ENCODE peak calls at places on chromosomes 6 and 20, in seven cellular contexts. J is HCT116, G is NT2/D1, H is mucosa of descending colon, A is pancreas, B is esophagus squamous epithelium, C is small intestine. V is an unnamed sample.

GRCh38 chr6:107064579-107065065 is 36.6 kb downstream of the MTRES1 start:
- DNase-seq in J (no peak), G (no peak), H (no peak), A (no peak), B (no peak), C (peak; percentile 33), V (peak; percentile 25)

GRCh38 chr6:62150048-62150663 is 135.9 kb downstream of the KHDRBS2 start:
- DNase-seq in J (peak; percentile 6), G (peak; percentile 6), H (no peak), A (no peak), B (no peak), C (no peak), V (peak; percentile 20)

GRCh38 chr20:34143951-34144350 is 31.9 kb upstream of the EIF2S2 start:
- DNase-seq in J (no peak), G (no peak), H (no peak), A (no peak), B (no peak), C (no peak), V (no peak)

GRCh38 chr20:36645998-36646397 is at the start of gene SLA2:
- DNase-seq in J (no peak), G (no peak), H (peak; percentile 70), A (no peak), B (no peak), C (peak; percentile 53), V (peak; percentile 32)

GRCh38 chr6:157614026-157614484 is 209.0 kb upstream of the SNX9 start:
- DNase-seq in J (no peak), G (no peak), H (no peak), A (no peak), B (no peak), C (no peak), V (peak; percentile 55)

GRCh38 chr20:24051160-24051559 is 62.6 kb upstream of the GGTLC1 start:
- DNase-seq in J (no peak), G (no peak), H (no peak), A (no peak), B (no peak), C (no peak), V (no peak)

GRCh38 chr20:10897341-10897740 is 223.5 kb upstream of the JAG1 start:
- DNase-seq in J (no peak), G (no peak), H (no peak), A (no peak), B (no peak), C (peak; percentile 2), V (no peak)

GRCh38 chr6:70706491-70707123 is 38.9 kb downstream of the SMAP1 start:
- DNase-seq in J (peak; percentile 26), G (no peak), H (no peak), A (no peak), B (no peak), C (peak; percentile 40), V (no peak)

GRCh38 chr6:130215526-130215925 is 7.2 kb downstream of the SAMD3 start:
- DNase-seq in J (no peak), G (no peak), H (no peak), A (no peak), B (no peak), C (peak; percentile 60), V (no peak)

GRCh38 chr6:170296746-170297576 is 6.1 kb upstream of the DLL1 start:
- DNase-seq in J (no peak), G (no peak), H (peak; percentile 56), A (no peak), B (no peak), C (peak; percentile 52), V (no peak)

GRCh38 chr6:17863971-17864754 is 123.3 kb downstream of the KIF13A start:
- DNase-seq in J (peak; percentile 57), G (no peak), H (peak; percentile 53), A (no peak), B (no peak), C (no peak), V (peak; percentile 61)

GRCh38 chr6:53216301-53216700 is 67.7 kb upstream of the GCM1 start:
- DNase-seq in J (no peak), G (no peak), H (no peak), A (no peak), B (no peak), C (no peak), V (no peak)

GRCh38 chr6:149716584-149716983 is 1.3 kb downstream of the LATS1 start:
- DNase-seq in J (no peak), G (no peak), H (no peak), A (no peak), B (no peak), C (no peak), V (no peak)

GRCh38 chr6:74177496-74177895 is 481.5 kb downstream of the CD109 start:
- DNase-seq in J (no peak), G (no peak), H (no peak), A (no peak), B (no peak), C (no peak), V (no peak)

GRCh38 chr6:156779206-156780116 is 2.3 kb downstream of the ARID1B start:
- DNase-seq in J (no peak), G (no peak), H (peak; percentile 76), A (peak; percentile 83), B (no peak), C (peak; percentile 37), V (peak; percentile 54)

GRCh38 chr6:163985040-163985439 is 570.5 kb downstream of the QKI start:
- DNase-seq in J (no peak), G (no peak), H (no peak), A (no peak), B (no peak), C (no peak), V (no peak)

GRCh38 chr20:6579417-6579816 is 188.1 kb upstream of the BMP2 start:
- DNase-seq in J (no peak), G (no peak), H (no peak), A (no peak), B (no peak), C (no peak), V (no peak)

GRCh38 chr6:36220211-36220610 is 23.7 kb downstream of the BRPF3 start:
- DNase-seq in J (no peak), G (no peak), H (no peak), A (no peak), B (no peak), C (peak; percentile 31), V (no peak)

GRCh38 chr6:74991573-74992332 is 214.1 kb downstream of the COL12A1 start:
- DNase-seq in J (no peak), G (no peak), H (no peak), A (no peak), B (no peak), C (no peak), V (no peak)

GRCh38 chr6:108353853-108354252 is 59.0 kb downstream of the AFG1L start:
- DNase-seq in J (no peak), G (no peak), H (no peak), A (no peak), B (no peak), C (no peak), V (no peak)

GRCh38 chr20:63219447-63219821 is 3.5 kb upstream of the YTHDF1 start:
- DNase-seq in J (no peak), G (no peak), H (no peak), A (peak; percentile 43), B (no peak), C (no peak), V (no peak)

GRCh38 chr6:2215342-2215741 is 30.1 kb downstream of the GMDS start:
- DNase-seq in J (no peak), G (no peak), H (no peak), A (no peak), B (no peak), C (no peak), V (no peak)

GRCh38 chr6:21933351-21933750 is 339.8 kb downstream of the SOX4 start:
- DNase-seq in J (no peak), G (no peak), H (no peak), A (no peak), B (no peak), C (no peak), V (no peak)

GRCh38 chr6:81894286-81894685 is 141.8 kb upstream of the TENT5A start:
- DNase-seq in J (no peak), G (no peak), H (no peak), A (no peak), B (no peak), C (no peak), V (no peak)

GRCh38 chr6:119312875-119313338 is 36.7 kb downstream of the MAN1A1 start:
- DNase-seq in J (no peak), G (no peak), H (no peak), A (no peak), B (no peak), C (peak; percentile 75), V (peak; percentile 31)

GRCh38 chr6:170049641-170050491 is 241.0 kb downstream of the DLL1 start:
- DNase-seq in J (no peak), G (no peak), H (peak; percentile 82), A (peak; percentile 53), B (no peak), C (no peak), V (peak; percentile 72)

GRCh38 chr20:37131486-37131885 is 35.7 kb upstream of the RBL1 start:
- DNase-seq in J (no peak), G (no peak), H (no peak), A (no peak), B (no peak), C (no peak), V (no peak)

GRCh38 chr6:115969930-115970273 is 90.8 kb downstream of the FRK start:
- DNase-seq in J (no peak), G (no peak), H (no peak), A (no peak), B (no peak), C (no peak), V (no peak)

GRCh38 chr20:3696200-3696599 is 14.4 kb upstream of the ADAM33 start:
- DNase-seq in J (no peak), G (no peak), H (no peak), A (no peak), B (no peak), C (peak; percentile 13), V (no peak)

GRCh38 chr6:105164418-105164817 is 15.4 kb downstream of the POPDC3 start:
- DNase-seq in J (no peak), G (no peak), H (no peak), A (no peak), B (no peak), C (no peak), V (no peak)

GRCh38 chr6:3266170-3266569 is 7.4 kb downstream of the PSMG4 start:
- DNase-seq in J (no peak), G (no peak), H (no peak), A (no peak), B (no peak), C (no peak), V (no peak)
- H3K36me3 ChIP-seq in J (peaks cover 17% of the 10 kb centered on the region), G (peaks cover 81% of the 10 kb centered on the region), H (peaks cover 4% of the 10 kb centered on the region), A (peaks cover 5% of the 10 kb centered on the region), B (peaks cover 8% of the 10 kb centered on the region), C (peaks cover 6% of the 10 kb centered on the region), V (no peaks in the 10 kb centered on the region)

GRCh38 chr6:166598441-166599138 is 12.1 kb upstream of the RAMACL start:
- DNase-seq in J (no peak), G (no peak), H (no peak), A (no peak), B (no peak), C (peak; percentile 5), V (no peak)
- H3K36me3 ChIP-seq in J (no peaks in the 10 kb centered on the region), G (no peaks in the 10 kb centered on the region), H (no peaks in the 10 kb centered on the region), A (no peaks in the 10 kb centered on the region), B (no peaks in the 10 kb centered on the region), C (no peaks in the 10 kb centered on the region), V (no peaks in the 10 kb centered on the region)

GRCh38 chr6:57109905-57110304 is 19.9 kb downstream of the ZNF451 start:
- DNase-seq in J (no peak), G (no peak), H (no peak), A (no peak), B (no peak), C (no peak), V (no peak)
- H3K36me3 ChIP-seq in J (no peaks in the 10 kb centered on the region), G (peaks cover 3% of the 10 kb centered on the region), H (no peaks in the 10 kb centered on the region), A (no peaks in the 10 kb centered on the region), B (no peaks in the 10 kb centered on the region), C (peaks cover 1% of the 10 kb centered on the region), V (no peaks in the 10 kb centered on the region)

GRCh38 chr6:166785131-166785530 is 158.1 kb upstream of the RPS6KA2 start:
- DNase-seq in J (no peak), G (no peak), H (no peak), A (no peak), B (no peak), C (no peak), V (no peak)
- H3K36me3 ChIP-seq in J (no peaks in the 10 kb centered on the region), G (no peaks in the 10 kb centered on the region), H (no peaks in the 10 kb centered on the region), A (no peaks in the 10 kb centered on the region), B (no peaks in the 10 kb centered on the region), C (no peaks in the 10 kb centered on the region), V (no peaks in the 10 kb centered on the region)

V was measured in colonic mucosa.